ENCODE peak calls at places on chromosomes 1 and 21, in four cellular contexts. B, R, P and F are unnamed samples.

GRCh38 chr1:225812488-225813249 is 2.7 kb downstream of the EPHX1 start:
- DNase-seq in P (peak; percentile 26), R (no peak), B (no peak), F (no peak)

GRCh38 chr1:1034438-1034759 is 14.5 kb downstream of the AGRN start:
- DNase-seq in B (no peak), P (peak; percentile 48), R (peak; percentile 58), F (no peak)

GRCh38 chr21:38766987-38767722 is 38.6 kb upstream of the ETS2 start:
- DNase-seq in R (no peak), B (no peak), P (no peak), F (no peak)

GRCh38 chr1:14057640-14058039 is 357.7 kb downstream of the PRDM2 start:
- DNase-seq in B (no peak), R (no peak), P (no peak), F (no peak)

GRCh38 chr1:245052258-245052657 is 102.5 kb upstream of the KIF26B start:
- DNase-seq in B (no peak), P (no peak), R (no peak), F (no peak)

GRCh38 chr1:61588736-61589381 is 136.1 kb downstream of the TM2D1 start:
- DNase-seq in R (peak; percentile 78), B (peak; percentile 75), P (peak; percentile 79), F (peak; percentile 71)

GRCh38 chr1:147834189-147834588 is 68.4 kb upstream of the GJA8 start:
- DNase-seq in R (no peak), B (no peak), P (no peak), F (peak; percentile 49)

GRCh38 chr1:12618661-12619395 is 818 bp upstream of the DHRS3 start:
- DNase-seq in B (peak; percentile 56), P (peak; percentile 85), R (peak; percentile 43), F (peak; percentile 44)

GRCh38 chr1:161719325-161719611 is 2.1 kb upstream of the FCRLB start:
- DNase-seq in P (no peak), R (no peak), B (no peak), F (no peak)

GRCh38 chr1:224205438-224205840 is 22.4 kb downstream of the DEGS1 start:
- DNase-seq in P (peak; percentile 93), R (peak; percentile 40), B (no peak), F (no peak)
- H3K4me3 ChIP-seq in P (no peak overlapping the region), R (peak overlapping the region; percentile 35), B (no peak overlapping the region), F (no peak overlapping the region)

GRCh38 chr1:159929155-159930051 is 4.1 kb upstream of the TAGLN2 start:
- DNase-seq in P (no peak), B (peak; percentile 64), R (no peak), F (no peak)
- TF ChIP-seq CTCF in P (no peak), B (no peak), R (no peak), F (no peak)

GRCh38 chr21:35932232-35932911 is 128.0 kb downstream of the SETD4 start:
- DNase-seq in R (no peak), P (peak; percentile 97), B (peak; percentile 52), F (no peak)
- H3K4me3 ChIP-seq in R (peak overlapping the region; percentile 0), P (no peak overlapping the region), B (no peak overlapping the region), F (no peak overlapping the region)

DNA sequence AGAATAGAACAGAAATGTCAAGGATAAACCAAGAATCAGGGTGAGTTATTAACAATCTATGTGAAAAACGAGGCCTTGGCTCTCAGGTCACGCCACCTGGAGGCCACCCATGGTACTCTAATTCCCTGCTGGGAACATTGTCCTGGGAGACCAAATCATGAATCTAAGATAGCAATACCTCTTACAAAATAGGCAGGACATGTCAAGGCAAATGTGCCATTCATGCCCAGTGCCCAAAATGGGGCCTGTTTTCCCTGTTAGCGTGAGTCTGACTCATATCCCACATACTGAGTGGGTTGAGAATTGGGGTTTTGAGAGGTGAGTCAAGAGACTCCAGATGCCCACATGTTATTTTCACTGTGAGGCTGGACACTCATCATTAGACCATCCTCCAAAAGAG is 380.8 kb downstream of the HHIPL2 start:
- DNase-seq in B (peak; percentile 45), R (peak; percentile 41), P (peak; percentile 98), F (peak; percentile 22)
- TF ChIP-seq CTCF in B (peak; percentile 41), R (peak; percentile 71), P (peak; percentile 62), F (peak; percentile 61)

GRCh38 chr21:19853061-19853460 is 1145.1 kb upstream of the NCAM2 start:
- DNase-seq in P (no peak), R (no peak), B (no peak), F (no peak)
- H3K4me3 ChIP-seq in P (no peak overlapping the region), R (no peak overlapping the region), B (no peak overlapping the region), F (no peak overlapping the region)

GRCh38 chr1:202210969-202211368 is 17.4 kb downstream of the LGR6 start:
- DNase-seq in B (no peak), P (no peak), R (no peak), F (no peak)

GRCh38 chr1:202214089-202214843 is 20.7 kb downstream of the LGR6 start:
- DNase-seq in P (no peak), B (no peak), R (peak; percentile 86), F (no peak)

GRCh38 chr1:202215472-202216130 is 22.0 kb downstream of the LGR6 start:
- DNase-seq in P (no peak), B (no peak), R (no peak), F (peak; percentile 92)

GRCh38 chr1:202212787-202213186 is 19.2 kb downstream of the LGR6 start:
- DNase-seq in B (no peak), P (no peak), R (no peak), F (no peak)

GRCh38 chr1:202213361-202214088 is 19.9 kb downstream of the LGR6 start:
- DNase-seq in B (no peak), P (no peak), R (peak; percentile 75), F (peak; percentile 95)
- TF ChIP-seq CTCF in B (no peak), P (no peak), R (peak; percentile 43), F (peak; percentile 92)

DNA sequence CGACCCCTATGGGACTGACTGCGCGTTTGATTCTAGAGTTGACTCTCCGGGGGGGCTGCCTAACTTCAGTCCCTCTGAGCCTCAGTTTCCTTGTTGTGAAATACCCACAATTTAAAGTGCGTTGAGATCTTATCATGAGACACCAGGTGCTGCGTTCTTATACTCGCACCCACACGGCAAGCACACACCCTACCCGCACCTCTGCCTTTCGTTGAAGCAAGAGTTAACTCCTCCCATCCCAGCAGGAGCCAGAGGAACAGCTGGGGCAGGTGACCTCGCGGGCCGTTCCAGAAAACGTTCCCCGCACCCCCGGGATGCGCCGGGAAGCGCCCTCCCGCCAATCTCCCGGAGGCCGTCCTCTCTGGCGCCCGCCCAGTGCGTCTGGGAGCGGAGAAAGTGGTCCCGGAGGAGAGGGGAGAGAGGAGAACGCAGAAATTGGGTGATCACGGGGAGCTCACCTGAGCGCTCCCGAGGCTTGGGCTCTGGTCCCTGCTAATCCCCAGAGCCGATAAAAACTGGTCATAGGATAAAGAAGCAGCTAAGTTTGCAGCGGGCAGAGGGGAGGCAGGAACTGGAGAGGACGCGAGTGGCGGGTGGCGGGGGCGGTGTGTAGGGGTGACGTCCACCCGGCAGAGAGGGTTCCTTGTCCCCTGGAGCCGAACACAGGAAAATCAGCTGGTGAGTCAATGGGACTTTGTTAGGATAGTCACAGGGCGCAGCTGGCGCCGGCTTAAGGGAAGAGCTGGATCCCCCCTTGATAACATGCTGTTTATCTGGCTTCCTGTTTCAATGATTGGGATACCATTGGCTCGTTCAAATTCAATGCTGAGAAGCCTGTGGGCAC is 856 bp downstream of the NAV1 start:
- DNase-seq in R (peak; percentile 77), B (peak; percentile 42), P (peak; percentile 85), F (peak; percentile 93)
- H3K4me3 ChIP-seq in R (peak overlapping the region; percentile 90), B (peak overlapping the region; percentile 45), P (peak overlapping the region; percentile 80), F (peak overlapping the region; percentile 45)